ENCODE peak calls at places on chromosome 10, in eight cellular contexts. D, B, H, G, Y, K, S and N are unnamed samples.
A peak's percentile ranks its signal among the peaks of the same experiment; 100 is the strongest.

GRCh38 chr10:70007116-70007820 is 45.4 kb upstream of the MACROH2A2 start:
- DNase-seq in D (peak; percentile 49), B (no peak), H (no peak), G (no peak), Y (peak; percentile 45), K (no peak), S (no peak), N (no peak)

GRCh38 chr10:70227548-70228320 is 5.5 kb downstream of the PPA1 start:
- DNase-seq in D (no peak), B (no peak), H (no peak), G (no peak), Y (no peak), K (no peak), S (no peak), N (no peak)

GRCh38 chr10:74868392-74868791 is 42.0 kb downstream of the KAT6B start:
- DNase-seq in D (no peak), B (no peak), H (no peak), G (no peak), Y (no peak), K (no peak), S (no peak), N (no peak)

GRCh38 chr10:7846591-7846990 is 28.3 kb downstream of the TAF3 start:
- DNase-seq in D (peak; percentile 16), B (no peak), H (no peak), G (peak; percentile 36), Y (no peak), K (no peak), S (no peak), N (peak; percentile 7)

GRCh38 chr10:22427890-22428571 is 82.7 kb downstream of the SPAG6 start:
- DNase-seq in D (peak; percentile 90), B (no peak), H (no peak), G (peak; percentile 91), Y (peak; percentile 93), K (no peak), S (no peak), N (peak; percentile 97)

GRCh38 chr10:59698326-59698725 is 11.3 kb downstream of the SLC16A9 start:
- DNase-seq in D (no peak), B (no peak), H (no peak), G (no peak), Y (no peak), K (no peak), S (no peak), N (no peak)

GRCh38 chr10:113000876-113001598 is 51.0 kb downstream of the TCF7L2 start:
- DNase-seq in D (no peak), B (no peak), H (peak; percentile 72), G (peak; percentile 46), Y (no peak), K (peak; percentile 39), S (no peak), N (no peak)

GRCh38 chr10:113539789-113540188 is 13.1 kb upstream of the HABP2 start:
- DNase-seq in D (peak; percentile 36), B (no peak), H (no peak), G (peak; percentile 90), Y (peak; percentile 57), K (no peak), S (no peak), N (peak; percentile 19)

GRCh38 chr10:42850931-42851330 is 68.3 kb downstream of the BMS1 start:
- DNase-seq in D (peak; percentile 3), B (no peak), H (no peak), G (no peak), Y (no peak), K (no peak), S (no peak), N (no peak)

GRCh38 chr10:59878289-59878688 is 28.1 kb downstream of the CCDC6 start:
- DNase-seq in D (no peak), B (no peak), H (no peak), G (no peak), Y (no peak), K (no peak), S (no peak), N (no peak)

GRCh38 chr10:14658331-14659122 is 116.2 kb downstream of the FAM107B start:
- DNase-seq in D (peak; percentile 94), B (no peak), H (no peak), G (peak; percentile 78), Y (peak; percentile 91), K (no peak), S (no peak), N (peak; percentile 92)

GRCh38 chr10:71553371-71553900 is 156.7 kb downstream of the CDH23 start:
- DNase-seq in D (no peak), B (no peak), H (peak; percentile 44), G (no peak), Y (no peak), K (peak; percentile 48), S (no peak), N (no peak)

GRCh38 chr10:29858352-29859267 is 200.8 kb downstream of the JCAD start:
- DNase-seq in D (peak; percentile 82), B (peak; percentile 46), H (peak; percentile 72), G (peak; percentile 80), Y (peak; percentile 76), K (peak; percentile 86), S (peak; percentile 55), N (peak; percentile 89)
- H2AFZ ChIP-seq in D (peak overlapping the region; percentile 87), B (peak overlapping the region; percentile 75), H (peak overlapping the region; percentile 83), G (no peak overlapping the region), Y (peak overlapping the region; percentile 20), K (no peak overlapping the region), S (no peak overlapping the region), N (no peak overlapping the region)

DNA sequence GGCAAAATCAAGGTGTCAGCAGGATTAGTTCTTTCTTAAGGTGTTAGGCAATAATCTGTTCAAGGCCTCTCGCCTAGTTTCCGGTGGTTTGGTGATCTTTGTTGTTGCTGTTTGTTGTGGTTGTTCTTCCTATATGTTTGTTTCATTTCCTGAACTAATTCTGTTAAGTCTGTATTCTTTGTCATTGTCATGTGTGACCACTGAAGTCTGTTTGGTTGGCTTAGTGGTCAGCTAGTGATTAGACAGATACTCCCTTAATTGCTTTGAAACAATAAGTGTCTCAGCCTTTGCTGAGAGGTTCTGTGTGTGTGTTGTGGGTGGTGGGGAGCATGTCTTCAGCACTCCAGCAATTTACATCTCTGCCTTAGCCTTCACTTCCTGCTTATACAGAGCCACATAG is 46.0 kb downstream of the ABCC2 start:
- DNase-seq in D (no peak), B (no peak), H (no peak), G (no peak), Y (no peak), K (no peak), S (no peak), N (no peak)
- H3K4me1 ChIP-seq in D (peaks cover 9% of the 10 kb centered on the region), B (no peaks in the 10 kb centered on the region), H (no peaks in the 10 kb centered on the region), G (peaks cover 19% of the 10 kb centered on the region), Y (no peaks in the 10 kb centered on the region), K (no peaks in the 10 kb centered on the region), S (no peaks in the 10 kb centered on the region), N (no peaks in the 10 kb centered on the region)

GRCh38 chr10:50651808-50652207 is 28.1 kb upstream of the SGMS1 start:
- DNase-seq in D (peak; percentile 21), B (no peak), H (no peak), G (no peak), Y (no peak), K (no peak), S (no peak), N (no peak)
- H2AFZ ChIP-seq in D (no peak overlapping the region), B (no peak overlapping the region), H (no peak overlapping the region), G (no peak overlapping the region), Y (no peak overlapping the region), K (no peak overlapping the region), S (no peak overlapping the region), N (no peak overlapping the region)

DNA sequence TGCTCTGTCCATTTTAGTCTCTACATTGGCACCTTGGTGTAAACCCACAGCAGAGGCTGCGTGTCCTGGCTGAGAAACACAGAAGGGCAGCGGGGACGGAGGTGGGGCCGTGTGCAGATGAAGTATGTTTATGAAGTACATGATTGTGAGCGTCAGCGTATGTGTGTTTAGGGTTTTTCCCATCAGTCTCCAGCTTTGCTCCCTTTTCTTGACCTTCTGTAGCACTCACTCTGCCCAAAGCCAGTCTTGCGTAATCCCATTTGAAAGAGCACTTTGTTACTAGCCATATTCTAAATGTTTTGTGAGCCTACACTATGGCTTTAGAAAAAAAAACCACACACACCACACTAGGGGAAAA is 750.8 kb upstream of the SORCS1 start:
- DNase-seq in D (no peak), B (no peak), H (peak; percentile 29), G (peak; percentile 68), Y (peak; percentile 1), K (peak; percentile 34), S (no peak), N (peak; percentile 2)
- H3K4me1 ChIP-seq in D (no peaks in the 10 kb centered on the region), B (no peaks in the 10 kb centered on the region), H (peaks cover 70% of the 10 kb centered on the region), G (peaks cover 14% of the 10 kb centered on the region), Y (no peaks in the 10 kb centered on the region), K (peaks cover 60% of the 10 kb centered on the region), S (peaks cover 3% of the 10 kb centered on the region), N (no peaks in the 10 kb centered on the region)

DNA sequence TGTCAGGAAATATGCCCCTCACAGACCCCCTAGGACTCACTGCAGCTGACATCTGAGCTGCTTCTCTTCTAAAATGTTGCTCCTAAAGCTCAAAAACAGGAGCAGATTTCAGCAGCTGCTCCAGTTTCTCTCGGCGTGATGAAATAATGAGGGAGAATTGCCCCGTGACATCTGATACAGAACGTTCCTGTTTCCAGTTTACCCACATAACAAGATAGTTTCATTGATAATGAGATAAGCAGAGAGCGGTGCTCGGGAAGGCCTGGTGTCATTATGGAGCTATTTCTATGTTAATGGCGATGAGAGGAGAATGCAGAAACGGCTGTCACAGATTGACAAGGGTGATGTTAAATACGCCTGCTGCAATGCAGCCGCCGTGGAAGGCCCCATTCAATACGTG is 214.7 kb downstream of the CCSER2 start:
- DNase-seq in D (no peak), B (no peak), H (peak; percentile 24), G (no peak), Y (no peak), K (no peak), S (no peak), N (no peak)
- H2AFZ ChIP-seq in D (peak overlapping the region; percentile 36), B (peak overlapping the region; percentile 74), H (peak overlapping the region; percentile 53), G (no peak overlapping the region), Y (no peak overlapping the region), K (no peak overlapping the region), S (no peak overlapping the region), N (no peak overlapping the region)

GRCh38 chr10:119346063-119346835 is 138.9 kb downstream of the GRK5 start:
- DNase-seq in D (no peak), B (no peak), H (no peak), G (no peak), Y (no peak), K (peak; percentile 29), S (no peak), N (no peak)
- H3K4me1 ChIP-seq in D (peaks cover 39% of the 10 kb centered on the region), B (no peaks in the 10 kb centered on the region), H (no peaks in the 10 kb centered on the region), G (peaks cover 13% of the 10 kb centered on the region), Y (peaks cover 14% of the 10 kb centered on the region), K (peaks cover 10% of the 10 kb centered on the region), S (no peaks in the 10 kb centered on the region), N (peaks cover 38% of the 10 kb centered on the region)

DNA sequence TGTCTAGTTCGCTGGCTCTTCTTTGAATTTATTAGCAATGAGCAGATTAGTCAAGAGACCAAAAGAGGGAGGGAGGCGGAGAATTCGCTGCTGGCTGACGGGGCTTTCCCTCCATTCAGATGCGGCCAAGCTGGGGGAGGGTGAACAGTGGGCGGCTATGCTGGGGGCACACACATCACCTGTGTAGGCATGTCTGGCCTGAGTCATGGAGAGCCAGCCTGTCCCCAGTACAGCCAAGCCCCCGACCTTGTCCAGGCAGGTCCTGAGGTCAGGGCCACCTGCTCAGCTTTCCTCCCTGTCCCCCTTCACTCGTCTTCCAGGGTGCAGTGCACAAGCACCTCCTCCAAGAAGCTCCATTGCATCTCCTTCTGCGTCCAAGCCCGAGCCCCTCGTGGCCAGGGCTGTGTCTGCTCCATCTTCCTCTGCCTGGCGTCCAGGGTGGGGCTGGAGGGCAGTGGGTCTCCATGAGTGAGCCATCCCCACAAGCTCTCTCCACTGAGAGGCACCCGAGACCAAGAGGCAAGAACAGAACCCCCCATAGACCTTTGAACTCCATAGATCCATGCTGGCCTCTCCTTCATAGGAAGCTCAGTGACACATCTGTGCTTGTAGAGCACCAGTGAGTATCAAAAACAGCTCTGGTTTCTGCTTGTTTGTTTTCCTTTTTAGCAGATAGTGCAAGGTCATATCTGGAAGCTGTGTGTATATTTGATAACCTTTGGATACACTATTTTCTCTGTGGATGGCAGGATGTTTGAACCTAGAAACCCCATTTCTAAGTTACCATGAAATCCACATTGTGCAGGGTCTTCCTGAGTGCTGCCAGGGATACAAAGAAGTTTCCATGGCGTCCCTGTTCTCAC is 1.9 kb upstream of the DEPP1 start:
- DNase-seq in D (no peak), B (no peak), H (no peak), G (peak; percentile 49), Y (no peak), K (no peak), S (no peak), N (peak; percentile 40)
- H2AFZ ChIP-seq in D (peak overlapping the region; percentile 56), B (no peak overlapping the region), H (no peak overlapping the region), G (peak overlapping the region; percentile 86), Y (no peak overlapping the region), K (no peak overlapping the region), S (no peak overlapping the region), N (peak overlapping the region; percentile 44)